ENCODE peak calls at places on chromosomes 6 and 20, in seven cellular contexts. R is GM04504, S is H54, V is cardiac fibroblast, Y is SW 1271, Z is cardiac muscle cell, C is H4. Q is an unnamed sample.

GRCh38 chr20:61599061-61599930 is 347.2 kb downstream of the CDH4 start:
- DNase-seq in R (no peak), S (no peak), V (no peak), Y (no peak), Z (no peak), C (no peak), Q (no peak)

GRCh38 chr6:150770631-150771030 is 94.9 kb upstream of the MTHFD1L start:
- DNase-seq in R (no peak), S (no peak), V (peak; percentile 49), Y (no peak), Z (no peak), C (no peak), Q (no peak)

GRCh38 chr6:167670938-167671338 is 155.8 kb upstream of the AFDN start:
- DNase-seq in R (no peak), S (no peak), V (no peak), Y (no peak), Z (no peak), C (no peak), Q (no peak)

GRCh38 chr6:89118931-89119330 is 1.1 kb upstream of the SRSF12 start:
- DNase-seq in R (no peak), S (no peak), V (no peak), Y (no peak), Z (no peak), C (no peak), Q (no peak)

GRCh38 chr6:3522561-3523287 is 65.9 kb upstream of the SLC22A23 start:
- DNase-seq in R (no peak), S (peak; percentile 41), V (no peak), Y (peak; percentile 17), Z (no peak), C (no peak), Q (no peak)

GRCh38 chr6:135850882-135851281 is 619 bp upstream of the PDE7B start:
- DNase-seq in R (no peak), S (no peak), V (no peak), Y (no peak), Z (no peak), C (peak; percentile 14), Q (no peak)

GRCh38 chr6:112241820-112242443 is 12.4 kb downstream of the LAMA4 start:
- DNase-seq in R (no peak), S (no peak), V (no peak), Y (no peak), Z (no peak), C (no peak), Q (no peak)

GRCh38 chr20:9400371-9401025 is 113.9 kb upstream of the LAMP5 start:
- DNase-seq in R (no peak), S (no peak), V (no peak), Y (no peak), Z (no peak), C (no peak), Q (no peak)

GRCh38 chr6:78629154-78629721 is 238.1 kb upstream of the IRAK1BP1 start:
- DNase-seq in R (no peak), S (no peak), V (peak; percentile 53), Y (no peak), Z (no peak), C (no peak), Q (no peak)

GRCh38 chr6:40485300-40485699 is 101.9 kb downstream of the LRFN2 start:
- DNase-seq in R (no peak), S (no peak), V (no peak), Y (no peak), Z (peak; percentile 9), C (no peak), Q (no peak)